ENCODE peak calls at places on chromosomes 4 and X, in four cellular contexts. V, S, K and T are unnamed samples.

GRCh38 chrX:125742811-125743210 is 423.1 kb downstream of the TEX13C start:
- DNase-seq in K (no peak), S (no peak), V (no peak), T (no peak)

GRCh38 chr4:40003986-40004385 is 26.3 kb upstream of the PDS5A start:
- DNase-seq in S (no peak), V (no peak), K (no peak), T (no peak)

GRCh38 chr4:134326866-134327265 is 125.3 kb upstream of the PABPC4L start:
- DNase-seq in K (no peak), V (no peak), S (no peak), T (no peak)

GRCh38 chrX:102768984-102769761 is 48.6 kb downstream of the GPRASP3 start:
- DNase-seq in V (peak; percentile 88), K (peak; percentile 81), S (peak; percentile 86), T (peak; percentile 69)

GRCh38 chrX:102723456-102723855 is 2.9 kb downstream of the GPRASP3 start:
- DNase-seq in K (no peak), S (no peak), V (no peak), T (no peak)

GRCh38 chrX:40866878-40867277 is 131.5 kb upstream of the MED14 start:
- DNase-seq in K (no peak), S (no peak), V (no peak), T (no peak)

GRCh38 chrX:86322913-86323312 is 174.7 kb downstream of the DACH2 start:
- DNase-seq in S (no peak), V (no peak), K (peak; percentile 2), T (no peak)

GRCh38 chrX:103157511-103158316 is 57.2 kb upstream of the BEX4 start:
- DNase-seq in S (peak; percentile 32), K (peak; percentile 59), V (no peak), T (no peak)

GRCh38 chr4:168645933-168646768 is 149.3 kb downstream of the PALLD start:
- DNase-seq in K (peak; percentile 20), S (peak; percentile 47), V (no peak), T (peak; percentile 43)

GRCh38 chr4:98739718-98740117 is 81.3 kb upstream of the TSPAN5 start:
- DNase-seq in K (no peak), V (no peak), S (no peak), T (no peak)